ENCODE peak calls at places on chromosomes 7 and 10, in eight cellular contexts. L is mammary epithelial cell, E is lower lobe of right lung, P is transverse colon, F is left ventricle myocardium inferior, A is gastrocnemius medialis, N is psoas muscle, Y is adrenal gland. G is an unnamed sample. For H3K36me3 and H3K4me1, the result is how much of the 10 kb centered on the place peaks cover.

GRCh38 chr7:94298943-94299342 is 95.8 kb upstream of the COL1A2 start:
- DNase-seq in L (no peak), E (no peak), P (no peak), F (no peak), A (no peak), N (no peak), Y (no peak), G (no peak)

GRCh38 chr7:154653281-154653680 is 349.6 kb downstream of the PAXIP1 start:
- DNase-seq in L (no peak), E (no peak), P (no peak), F (no peak), A (no peak), N (no peak), Y (no peak), G (no peak)

GRCh38 chr7:12294701-12295100 is 83.6 kb downstream of the TMEM106B start:
- DNase-seq in L (no peak), E (no peak), P (no peak), F (no peak), A (no peak), N (no peak), Y (no peak), G (no peak)

GRCh38 chr7:55567495-55568070 is 4.7 kb downstream of the VOPP1 start:
- DNase-seq in L (no peak), E (no peak), P (no peak), F (no peak), A (no peak), N (no peak), Y (no peak), G (no peak)

GRCh38 chr10:72612203-72612826 is 13.6 kb downstream of the MICU1 start:
- DNase-seq in L (no peak), E (no peak), P (no peak), F (no peak), A (no peak), N (no peak), Y (no peak), G (peak)

GRCh38 chr10:30396282-30396681 is 37.7 kb upstream of the MAP3K8 start:
- DNase-seq in L (no peak), E (no peak), P (no peak), F (no peak), A (no peak), N (no peak), Y (no peak), G (no peak)

GRCh38 chr7:124349443-124349842 is 316.6 kb upstream of the TMEM229A start:
- DNase-seq in L (no peak), E (no peak), P (no peak), F (no peak), A (no peak), N (no peak), Y (no peak), G (no peak)

GRCh38 chr7:82598958-82599357 is 155.4 kb upstream of the CACNA2D1 start:
- DNase-seq in L (peak), E (no peak), P (no peak), F (no peak), A (no peak), N (no peak), Y (no peak), G (no peak)

GRCh38 chr7:143374556-143374955 is 6.6 kb upstream of the ZYX start:
- DNase-seq in L (no peak), E (no peak), P (no peak), F (no peak), A (no peak), N (no peak), Y (no peak), G (no peak)

GRCh38 chr7:84912993-84913635 is 273.7 kb downstream of the SEMA3D start:
- DNase-seq in L (no peak), E (no peak), P (no peak), F (no peak), A (no peak), N (no peak), Y (no peak), G (no peak)

GRCh38 chr10:77510294-77510693 is 127.3 kb downstream of the KCNMA1 start:
- DNase-seq in L (no peak), E (no peak), P (no peak), F (no peak), A (no peak), N (no peak), Y (no peak), G (no peak)

GRCh38 chr7:107579881-107580715 is at the start of gene BCAP29:
- DNase-seq in L (peak), E (peak), P (peak), F (peak), A (peak), N (peak), Y (peak), G (peak)

GRCh38 chr7:14483663-14484062 is 418.9 kb downstream of the DGKB start:
- DNase-seq in L (no peak), E (no peak), P (no peak), F (no peak), A (no peak), N (no peak), Y (no peak), G (no peak)

GRCh38 chr10:118106426-118106825 is 59.7 kb upstream of the RAB11FIP2 start:
- DNase-seq in L (peak), E (no peak), P (no peak), F (no peak), A (no peak), N (no peak), Y (no peak), G (peak)

GRCh38 chr7:79664884-79665676 is 211.6 kb upstream of the MAGI2 start:
- DNase-seq in L (no peak), E (no peak), P (no peak), F (peak), A (no peak), N (no peak), Y (no peak), G (no peak)

GRCh38 chr7:36961097-36961496 is 236.8 kb upstream of the AOAH start:
- DNase-seq in L (no peak), E (no peak), P (no peak), F (no peak), A (no peak), N (no peak), Y (no peak), G (no peak)

GRCh38 chr7:37826825-37827224 is 21.6 kb upstream of the NME8 start:
- DNase-seq in L (no peak), E (no peak), P (no peak), F (no peak), A (no peak), N (no peak), Y (no peak), G (no peak)

GRCh38 chr10:17645591-17646345 is 1.8 kb downstream of the STAM start:
- DNase-seq in L (peak), E (no peak), P (no peak), F (no peak), A (no peak), N (no peak), Y (no peak), G (peak)

GRCh38 chr10:97611473-97611872 is 21.8 kb downstream of the MORN4 start:
- DNase-seq in L (no peak), E (no peak), P (no peak), F (no peak), A (no peak), N (no peak), Y (no peak), G (no peak)

GRCh38 chr7:92295391-92295790 is 49.6 kb downstream of the ANKIB1 start:
- DNase-seq in L (no peak), E (no peak), P (no peak), F (no peak), A (no peak), N (no peak), Y (no peak), G (no peak)

GRCh38 chr10:61793760-61794713 is 107.5 kb upstream of the ARID5B start:
- DNase-seq in L (no peak), E (no peak), P (no peak), F (no peak), A (no peak), N (no peak), Y (no peak), G (no peak)

GRCh38 chr7:96311967-96312366 is 9.9 kb downstream of the SLC25A13 start:
- DNase-seq in L (peak), E (no peak), P (no peak), F (peak), A (peak), N (peak), Y (peak), G (peak)

GRCh38 chr10:80277567-80278250 is 11.7 kb downstream of the MAT1A start:
- DNase-seq in L (no peak), E (no peak), P (no peak), F (no peak), A (no peak), N (no peak), Y (no peak), G (no peak)

GRCh38 chr10:80359644-80360043 is 3.1 kb downstream of the DYDC2 start:
- DNase-seq in L (no peak), E (no peak), P (no peak), F (no peak), A (no peak), N (no peak), Y (no peak), G (no peak)

GRCh38 chr10:73586583-73586984 is 4.6 kb downstream of the USP54 start:
- DNase-seq in L (peak), E (no peak), P (peak), F (no peak), A (peak), N (no peak), Y (peak), G (peak)

GRCh38 chr7:33399528-33400213 is 270.3 kb downstream of the BBS9 start:
- DNase-seq in L (no peak), E (no peak), P (no peak), F (no peak), A (no peak), N (no peak), Y (no peak), G (no peak)

GRCh38 chr10:88926484-88927249 is 25.9 kb downstream of the ACTA2 start:
- DNase-seq in L (no peak), E (no peak), P (no peak), F (no peak), A (no peak), N (no peak), Y (no peak), G (no peak)

GRCh38 chr7:97004931-97005763 is at the start of gene DLX6:
- DNase-seq in L (peak), E (no peak), P (peak), F (no peak), A (no peak), N (no peak), Y (peak), G (no peak)

GRCh38 chr7:54339074-54339473 is 203.1 kb upstream of the VSTM2A start:
- DNase-seq in L (no peak), E (no peak), P (no peak), F (peak), A (peak), N (peak), Y (no peak), G (no peak)

GRCh38 chr7:81500631-81501030 is 269.2 kb downstream of the HGF start:
- DNase-seq in L (no peak), E (no peak), P (no peak), F (no peak), A (no peak), N (no peak), Y (no peak), G (no peak)

GRCh38 chr7:112134039-112134438 is 72.2 kb downstream of the DOCK4 start:
- DNase-seq in L (no peak), E (no peak), P (no peak), F (no peak), A (no peak), N (no peak), Y (no peak), G (peak)

GRCh38 chr7:18574676-18575075 is 79.1 kb downstream of the HDAC9 start:
- DNase-seq in L (no peak), E (no peak), P (no peak), F (no peak), A (no peak), N (no peak), Y (no peak), G (no peak)

GRCh38 chr7:150631866-150632864 is at the start of gene GIMAP6:
- DNase-seq in L (no peak), E (no peak), P (peak), F (no peak), A (no peak), N (no peak), Y (peak), G (peak)
- H3K4me3 ChIP-seq in L (no peak), E (peak), P (peak), F (peak), A (peak), N (peak), Y (peak), G (peak)

DNA sequence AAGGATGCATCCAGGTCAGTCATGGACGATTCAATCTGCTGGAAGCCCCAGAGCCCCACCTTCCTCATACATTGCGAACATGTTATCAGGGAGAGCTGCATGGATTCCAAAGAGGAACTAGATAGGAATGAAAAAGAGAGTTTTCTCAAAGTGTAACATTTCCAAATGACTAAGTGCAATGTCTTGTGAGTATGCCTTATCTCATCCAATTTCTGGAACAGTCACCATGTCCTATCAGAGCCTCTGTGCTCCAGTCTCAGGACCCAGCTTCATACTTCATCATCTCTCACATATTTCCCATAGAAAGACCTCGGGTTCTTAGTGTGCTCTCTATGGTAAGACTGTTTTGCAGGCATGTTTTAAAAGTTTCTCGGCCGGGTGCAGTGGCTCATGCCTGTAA is 26.8 kb downstream of the ZC3HC1 start:
- DNase-seq in L (no peak), E (no peak), P (no peak), F (no peak), A (no peak), N (no peak), Y (no peak), G (no peak)
- H3K36me3 ChIP-seq in L (under half), E (half or more), P (half or more), F (half or more), A (under half), N (half or more), Y (under half), G (under half)

DNA sequence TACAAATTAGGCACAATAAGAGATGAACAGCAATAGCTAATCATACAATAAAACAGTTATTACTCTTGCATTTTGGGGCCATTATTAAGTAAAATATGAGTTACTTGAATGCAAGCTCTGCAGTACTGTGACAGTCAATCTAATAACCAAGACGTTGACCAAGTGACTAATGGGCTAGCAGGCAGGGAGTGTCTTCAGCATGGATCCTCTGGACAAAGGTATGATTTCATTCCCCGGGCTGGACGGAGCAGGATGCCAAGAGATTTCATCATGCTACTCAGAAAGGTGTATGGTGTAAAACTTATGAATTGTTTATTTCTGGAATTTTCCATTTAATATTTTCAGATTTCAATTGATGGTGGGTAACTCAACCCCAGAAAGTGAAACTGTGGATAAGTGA is 80.9 kb downstream of the SHH start:
- DNase-seq in L (peak), E (no peak), P (no peak), F (no peak), A (no peak), N (no peak), Y (no peak), G (peak)
- H3K4me1 ChIP-seq in L (under half), E (under half), P (under half), F (half or more), A (under half), N (under half), Y (under half), G (under half)

DNA sequence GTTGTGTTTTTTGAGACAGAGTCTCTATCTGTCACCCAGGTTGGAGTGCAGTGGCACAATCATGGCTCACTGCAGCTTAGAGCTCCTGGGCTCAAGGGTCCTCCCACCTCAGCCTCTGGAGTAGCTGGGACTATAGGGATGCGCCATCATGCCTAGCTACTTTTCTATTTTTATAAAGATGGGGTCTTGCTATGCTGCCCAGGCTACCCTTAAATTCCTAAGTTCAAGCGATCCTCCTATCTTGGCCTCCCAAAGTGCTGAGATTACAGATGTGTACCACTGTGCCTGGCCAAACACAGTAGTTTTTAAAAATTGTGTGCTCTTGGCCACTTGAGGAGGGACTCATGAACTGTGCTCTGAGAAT is 10.6 kb upstream of the TLX1 start:
- DNase-seq in L (no peak), E (no peak), P (no peak), F (no peak), A (no peak), N (no peak), Y (no peak), G (no peak)
- H3K4me3 ChIP-seq in L (no peak), E (peak), P (peak), F (peak), A (peak), N (peak), Y (no peak), G (no peak)

GRCh38 chr7:6142871-6143380 is 111.8 kb downstream of the ANKRD61 start:
- DNase-seq in L (no peak), E (no peak), P (no peak), F (no peak), A (no peak), N (no peak), Y (peak), G (no peak)
- H3K36me3 ChIP-seq in L (under half), E (half or more), P (under half), F (half or more), A (under half), N (half or more), Y (under half), G (under half)

GRCh38 chr10:129468187-129468586 is 1.1 kb downstream of the MGMT start:
- DNase-seq in L (no peak), E (no peak), P (no peak), F (no peak), A (no peak), N (no peak), Y (no peak), G (no peak)
- H3K4me1 ChIP-seq in L (under half), E (under half), P (under half), F (under half), A (under half), N (under half), Y (under half), G (under half)

GRCh38 chr7:73770860-73771665 is 993 bp upstream of the CLDN3 start:
- DNase-seq in L (no peak), E (no peak), P (no peak), F (no peak), A (no peak), N (no peak), Y (no peak), G (peak)
- H3K4me3 ChIP-seq in L (no peak), E (peak), P (peak), F (no peak), A (no peak), N (no peak), Y (no peak), G (no peak)